ENCODE peak calls at places on chromosomes 13 and 19, in five cellular contexts. One of them, this sample, is unnamed.

GRCh38 chr13:100658363-100658762 is 16.2 kb downstream of the TMTC4 start:
- DNase-seq in T-helper 1 cell: no peak
- DNase-seq in iris pigment epithelial cell: no peak
- DNase-seq in NCI-H2227 treated with DMSO at 0.1 percent for 48 hours: no peak
- DNase-seq in kidney glomerular epithelial cell: no peak
- DNase-seq in this sample: no peak

GRCh38 chr13:26184791-26185250 is 37.3 kb downstream of the RNF6 start:
- DNase-seq in T-helper 1 cell: peak
- DNase-seq in iris pigment epithelial cell: peak
- DNase-seq in NCI-H2227 treated with DMSO at 0.1 percent for 48 hours: peak
- DNase-seq in kidney glomerular epithelial cell: peak
- DNase-seq in this sample: peak

GRCh38 chr13:109940637-109941036 is 154.3 kb upstream of the IRS2 start:
- DNase-seq in T-helper 1 cell: no peak
- DNase-seq in iris pigment epithelial cell: no peak
- DNase-seq in NCI-H2227 treated with DMSO at 0.1 percent for 48 hours: no peak
- DNase-seq in kidney glomerular epithelial cell: no peak
- DNase-seq in this sample: no peak

GRCh38 chr13:100657881-100658315 is 16.7 kb downstream of the TMTC4 start:
- DNase-seq in T-helper 1 cell: no peak
- DNase-seq in iris pigment epithelial cell: no peak
- DNase-seq in NCI-H2227 treated with DMSO at 0.1 percent for 48 hours: no peak
- DNase-seq in kidney glomerular epithelial cell: no peak
- DNase-seq in this sample: no peak

GRCh38 chr19:55447421-55448174 is 4.5 kb upstream of the SHISA7 start:
- DNase-seq in T-helper 1 cell: no peak
- DNase-seq in iris pigment epithelial cell: no peak
- DNase-seq in NCI-H2227 treated with DMSO at 0.1 percent for 48 hours: peak
- DNase-seq in kidney glomerular epithelial cell: no peak
- DNase-seq in this sample: no peak

GRCh38 chr13:32804673-32805260 is 211.5 kb upstream of the KL start:
- DNase-seq in T-helper 1 cell: no peak
- DNase-seq in iris pigment epithelial cell: peak
- DNase-seq in NCI-H2227 treated with DMSO at 0.1 percent for 48 hours: no peak
- DNase-seq in kidney glomerular epithelial cell: no peak
- DNase-seq in this sample: no peak

GRCh38 chr13:97279913-97280312 is 57.8 kb downstream of the MBNL2 start:
- DNase-seq in T-helper 1 cell: no peak
- DNase-seq in iris pigment epithelial cell: peak
- DNase-seq in NCI-H2227 treated with DMSO at 0.1 percent for 48 hours: no peak
- DNase-seq in kidney glomerular epithelial cell: peak
- DNase-seq in this sample: no peak

GRCh38 chr13:91193358-91193757 is 154.1 kb upstream of the MIR17HG start:
- DNase-seq in T-helper 1 cell: no peak
- DNase-seq in iris pigment epithelial cell: no peak
- DNase-seq in NCI-H2227 treated with DMSO at 0.1 percent for 48 hours: no peak
- DNase-seq in kidney glomerular epithelial cell: no peak
- DNase-seq in this sample: no peak

GRCh38 chr19:18322318-18322758 is 538 bp downstream of the LSM4 start:
- DNase-seq in T-helper 1 cell: no peak
- DNase-seq in iris pigment epithelial cell: peak
- DNase-seq in NCI-H2227 treated with DMSO at 0.1 percent for 48 hours: peak
- DNase-seq in kidney glomerular epithelial cell: peak
- DNase-seq in this sample: no peak

GRCh38 chr13:36337938-36338337 is 8.3 kb downstream of the SPART start:
- DNase-seq in T-helper 1 cell: no peak
- DNase-seq in iris pigment epithelial cell: no peak
- DNase-seq in NCI-H2227 treated with DMSO at 0.1 percent for 48 hours: no peak
- DNase-seq in kidney glomerular epithelial cell: no peak
- DNase-seq in this sample: no peak

GRCh38 chr13:94483970-94484369 is 4.5 kb upstream of the DCT start:
- DNase-seq in T-helper 1 cell: no peak
- DNase-seq in iris pigment epithelial cell: no peak
- DNase-seq in NCI-H2227 treated with DMSO at 0.1 percent for 48 hours: no peak
- DNase-seq in kidney glomerular epithelial cell: no peak
- DNase-seq in this sample: no peak

GRCh38 chr13:40197049-40197448 is 469.4 kb downstream of the FOXO1 start:
- DNase-seq in T-helper 1 cell: no peak
- DNase-seq in iris pigment epithelial cell: no peak
- DNase-seq in NCI-H2227 treated with DMSO at 0.1 percent for 48 hours: no peak
- DNase-seq in kidney glomerular epithelial cell: no peak
- DNase-seq in this sample: no peak

GRCh38 chr19:56273563-56274117 is 1.1 kb downstream of the EDDM13 start:
- DNase-seq in T-helper 1 cell: no peak
- DNase-seq in iris pigment epithelial cell: peak
- DNase-seq in NCI-H2227 treated with DMSO at 0.1 percent for 48 hours: no peak
- DNase-seq in kidney glomerular epithelial cell: no peak
- DNase-seq in this sample: no peak

GRCh38 chr19:1791879-1792278 is 20.2 kb downstream of the ATP8B3 start:
- DNase-seq in T-helper 1 cell: no peak
- DNase-seq in iris pigment epithelial cell: no peak
- DNase-seq in NCI-H2227 treated with DMSO at 0.1 percent for 48 hours: no peak
- DNase-seq in kidney glomerular epithelial cell: no peak
- DNase-seq in this sample: no peak

GRCh38 chr19:51965583-51965982 is 21.1 kb downstream of the ZNF350 start:
- DNase-seq in T-helper 1 cell: no peak
- DNase-seq in iris pigment epithelial cell: no peak
- DNase-seq in NCI-H2227 treated with DMSO at 0.1 percent for 48 hours: no peak
- DNase-seq in kidney glomerular epithelial cell: no peak
- DNase-seq in this sample: no peak

GRCh38 chr19:38004505-38005223 is 97.7 kb downstream of the SIPA1L3 start:
- DNase-seq in T-helper 1 cell: no peak
- DNase-seq in iris pigment epithelial cell: peak
- DNase-seq in NCI-H2227 treated with DMSO at 0.1 percent for 48 hours: peak
- DNase-seq in kidney glomerular epithelial cell: peak
- DNase-seq in this sample: no peak

GRCh38 chr19:33403221-33403972 is 29.9 kb downstream of the CEBPG start:
- DNase-seq in T-helper 1 cell: no peak
- DNase-seq in iris pigment epithelial cell: no peak
- DNase-seq in NCI-H2227 treated with DMSO at 0.1 percent for 48 hours: no peak
- DNase-seq in kidney glomerular epithelial cell: no peak
- DNase-seq in this sample: no peak